ENCODE peak calls at places on chromosomes 4 and X, in seven cellular contexts. Z is esophagus muscularis mucosa, Y is upper lobe of left lung, G is stomach, P is endothelial cell of umbilical vein, I is GM12878, A is HCT116. Q is an unnamed sample.

GRCh38 chrX:150574824-150575409 is 6.5 kb downstream of the MTM1 start:
- DNase-seq in Z (no peak), P (no peak), Y (no peak), I (no peak), A (no peak), G (no peak), Q (no peak)

GRCh38 chrX:47231167-47231566 is 1.6 kb upstream of the USP11 start:
- DNase-seq in G (no peak), Z (no peak), Y (no peak), P (no peak), A (no peak), I (no peak), Q (no peak)

GRCh38 chr4:2217726-2218125 is 24.2 kb downstream of the HAUS3 start:
- DNase-seq in G (no peak), Z (no peak), P (no peak), A (no peak), I (no peak), Y (no peak), Q (no peak)

GRCh38 chrX:70436380-70436779 is 8.3 kb upstream of the DLG3 start:
- DNase-seq in G (no peak), I (no peak), Z (no peak), Y (no peak), P (no peak), A (no peak), Q (no peak)

GRCh38 chrX:23752740-23753435 is 9.8 kb upstream of the ACOT9 start:
- DNase-seq in G (no peak), Z (no peak), A (no peak), I (no peak), Y (no peak), P (peak), Q (no peak)

GRCh38 chr4:103098746-103099421 is 750 bp downstream of the BDH2 start:
- DNase-seq in Y (no peak), A (no peak), I (no peak), P (peak), G (no peak), Z (no peak), Q (no peak)

GRCh38 chrX:14529288-14529989 is at the start of gene GLRA2:
- DNase-seq in I (no peak), Y (no peak), Z (no peak), G (no peak), P (no peak), A (no peak), Q (no peak)

GRCh38 chr4:119299221-119300071 is 22.5 kb downstream of the FABP2 start:
- DNase-seq in P (peak), A (no peak), G (no peak), Z (no peak), Y (no peak), I (peak), Q (no peak)

GRCh38 chrX:149493567-149494562 is 11.2 kb downstream of the IDS start:
- DNase-seq in I (no peak), Z (no peak), G (no peak), Y (no peak), A (no peak), P (no peak), Q (no peak)

GRCh38 chrX:12866451-12867377 is at the start of gene TLR7:
- DNase-seq in P (no peak), Y (no peak), A (no peak), G (no peak), I (no peak), Z (no peak), Q (no peak)

GRCh38 chr4:11130195-11130975 is 298.3 kb downstream of the HS3ST1 start:
- DNase-seq in A (no peak), Y (no peak), Z (no peak), I (no peak), G (no peak), P (no peak), Q (no peak)

GRCh38 chr4:38867478-38868054 is at the start of gene FAM114A1:
- DNase-seq in Y (peak), A (no peak), Z (no peak), G (peak), I (no peak), P (peak), Q (peak)

GRCh38 chr4:137794779-137795178 is 262.5 kb upstream of the PCDH18 start:
- DNase-seq in I (no peak), P (no peak), A (no peak), Z (no peak), Y (no peak), G (no peak), Q (no peak)

GRCh38 chrX:72124540-72125201 is 7.0 kb downstream of the RTL5 start:
- DNase-seq in Z (no peak), G (no peak), I (no peak), Y (no peak), P (no peak), A (no peak), Q (no peak)

GRCh38 chrX:153688071-153688470 is 345 bp downstream of the SLC6A8 start:
- DNase-seq in P (no peak), Y (peak), A (no peak), Z (no peak), I (no peak), G (no peak), Q (no peak)

GRCh38 chrX:124087000-124087746 is 125.7 kb downstream of the STAG2 start:
- DNase-seq in A (no peak), P (no peak), Z (no peak), G (no peak), Y (no peak), I (no peak), Q (no peak)

GRCh38 chrX:106899276-106899675 is 3.9 kb downstream of the RIPPLY1 start:
- DNase-seq in I (no peak), Z (no peak), P (no peak), G (no peak), A (no peak), Y (no peak), Q (no peak)

GRCh38 chrX:17082831-17083230 is 136.4 kb downstream of the REPS2 start:
- DNase-seq in I (no peak), A (peak), Z (no peak), P (peak), G (no peak), Y (no peak), Q (no peak)

GRCh38 chrX:115898382-115899001 is 272.1 kb upstream of the AGTR2 start:
- DNase-seq in Z (no peak), A (peak), I (no peak), P (no peak), Y (no peak), G (peak), Q (no peak)

GRCh38 chr4:123997736-123998449 is 601.3 kb downstream of the SPRY1 start:
- DNase-seq in Z (no peak), P (no peak), Y (no peak), G (no peak), A (no peak), I (no peak), Q (no peak)

GRCh38 chr4:46329118-46329976 is 60.6 kb downstream of the GABRA2 start:
- DNase-seq in G (no peak), A (no peak), Z (no peak), Y (no peak), P (no peak), I (no peak), Q (no peak)

GRCh38 chr4:48027653-48028052 is 11.1 kb downstream of the NIPAL1 start:
- DNase-seq in Y (no peak), A (no peak), G (no peak), Z (no peak), I (no peak), P (no peak), Q (no peak)

GRCh38 chr4:107736924-107737448 is 17.0 kb upstream of the PAPSS1 start:
- DNase-seq in P (peak), Y (no peak), A (peak), I (no peak), G (no peak), Z (no peak), Q (no peak)

GRCh38 chrX:38181357-38181756 is 39.3 kb downstream of the SRPX start:
- DNase-seq in A (no peak), Z (no peak), P (no peak), I (no peak), G (no peak), Y (no peak), Q (no peak)

GRCh38 chr4:135050086-135050717 is 848.6 kb upstream of the PABPC4L start:
- DNase-seq in P (no peak), A (no peak), Y (no peak), I (no peak), G (no peak), Z (no peak), Q (no peak)

GRCh38 chrX:22141061-22141460 is 108.9 kb downstream of the PHEX start:
- DNase-seq in G (no peak), A (no peak), P (no peak), Z (no peak), I (no peak), Y (no peak), Q (no peak)

GRCh38 chr4:116537828-116538227 is 547.5 kb downstream of the TRAM1L1 start:
- DNase-seq in G (no peak), Z (no peak), Y (no peak), I (no peak), P (no peak), A (no peak), Q (no peak)

GRCh38 chr4:73281982-73282381 is 23.4 kb upstream of the ANKRD17 start:
- DNase-seq in P (no peak), I (no peak), A (no peak), Z (no peak), Y (no peak), G (no peak), Q (no peak)

GRCh38 chrX:53087378-53087777 is 5.2 kb downstream of the TSPYL2 start:
- DNase-seq in P (no peak), G (no peak), I (no peak), Z (no peak), Y (no peak), A (no peak), Q (no peak)

GRCh38 chr4:56654238-56654632 is 26.9 kb downstream of the HOPX start:
- DNase-seq in I (no peak), P (no peak), A (no peak), Z (no peak), G (peak), Y (no peak), Q (no peak)

GRCh38 chr4:7808752-7809151 is 130.9 kb downstream of the AFAP1 start:
- DNase-seq in Y (no peak), G (no peak), A (no peak), P (peak), Z (no peak), I (no peak), Q (no peak)

GRCh38 chr4:39237179-39237578 is 54.9 kb downstream of the WDR19 start:
- DNase-seq in Z (no peak), Y (no peak), I (no peak), P (no peak), A (no peak), G (no peak), Q (no peak)

GRCh38 chr4:121776610-121777401 is 11.8 kb upstream of the SMIM43 start:
- DNase-seq in P (no peak), A (no peak), Y (no peak), I (no peak), G (no peak), Z (no peak), Q (no peak)

GRCh38 chr4:112284662-112285411 is 867 bp downstream of the TIFA start:
- DNase-seq in P (peak), A (no peak), I (no peak), G (no peak), Z (no peak), Y (peak), Q (no peak)

GRCh38 chr4:76095568-76095967 is 21.1 kb downstream of the ART3 start:
- DNase-seq in A (no peak), Y (no peak), P (no peak), G (no peak), I (no peak), Z (no peak), Q (no peak)
- TF ChIP-seq POLR2AphosphoS5 in A (no peak), Y (no peak), P (no peak), G (no peak), I (no peak), Z (no peak), Q (no peak)

DNA sequence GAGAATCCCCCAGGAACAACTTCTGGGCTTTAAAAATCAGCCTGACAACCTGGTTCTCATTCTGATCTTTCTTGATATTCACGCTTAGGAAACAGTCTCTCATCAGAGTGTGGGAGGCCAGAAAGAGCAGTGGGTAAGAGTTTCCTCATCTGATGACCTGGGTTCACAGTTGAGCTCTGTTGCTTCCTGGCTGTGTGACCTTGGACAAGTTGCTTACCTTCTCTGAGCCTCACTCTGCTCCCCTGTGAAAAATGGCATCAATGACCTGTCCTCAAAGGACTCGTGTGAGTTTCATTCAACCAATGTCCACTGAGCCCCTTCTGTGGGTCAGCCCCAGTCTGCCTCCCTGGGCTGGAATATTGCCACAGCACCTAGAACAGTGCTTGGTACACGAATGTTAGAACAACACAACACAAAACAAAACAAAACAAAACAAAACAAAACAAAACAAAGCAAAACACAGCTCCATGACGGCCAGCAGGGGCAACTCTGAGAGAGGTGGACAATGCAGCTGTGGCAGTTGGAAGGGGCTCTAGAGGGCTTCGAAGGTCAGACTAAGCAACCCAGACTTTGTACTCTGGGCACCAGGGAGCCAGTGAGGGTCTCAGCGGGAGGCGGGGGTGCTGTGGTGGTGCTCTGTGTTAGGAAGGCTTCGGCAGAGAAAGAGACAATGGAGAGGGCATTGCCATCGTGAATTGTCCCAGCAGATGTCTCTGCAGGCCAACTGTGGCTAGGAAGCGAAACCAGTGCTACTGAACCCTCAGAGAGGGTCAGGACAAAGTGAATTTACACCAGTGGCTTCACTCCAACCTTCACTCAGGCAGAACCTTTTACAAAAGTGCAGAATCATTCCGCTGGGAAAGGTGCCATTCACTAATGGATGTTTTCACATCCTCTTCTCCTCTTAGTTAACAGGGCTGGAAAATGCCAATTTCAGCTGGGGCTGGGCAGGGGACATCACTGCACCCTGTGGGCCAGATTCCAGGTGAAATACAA is 14.3 kb upstream of the C4orf50 start:
- DNase-seq in P (no peak), Z (no peak), A (no peak), Y (no peak), G (peak), I (no peak), Q (no peak)
- TF ChIP-seq POLR2AphosphoS5 in P (no peak), Z (peak), A (no peak), Y (no peak), G (no peak), I (no peak), Q (no peak)

DNA sequence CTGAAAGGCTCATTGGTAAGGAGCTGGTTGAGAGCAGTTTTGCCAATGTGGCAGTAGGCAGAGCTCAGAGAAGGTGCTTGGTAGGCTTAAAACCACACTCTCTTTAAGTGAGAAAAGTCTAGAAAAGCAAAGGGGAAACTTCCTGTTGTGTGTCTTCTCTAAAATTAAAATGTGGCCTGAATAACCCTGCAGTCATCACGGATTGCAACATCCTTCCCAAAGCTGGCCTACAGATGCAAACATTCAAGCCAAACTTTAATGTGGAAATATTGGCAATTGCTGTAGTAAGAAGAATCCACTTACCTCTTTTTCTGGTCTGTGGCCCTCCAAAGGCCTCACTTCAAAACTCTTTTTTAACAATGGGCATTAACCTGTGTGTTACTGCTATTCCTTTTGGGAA is 348.5 kb downstream of the OPHN1 start:
- DNase-seq in P (no peak), Z (no peak), I (no peak), G (no peak), Y (no peak), A (no peak), Q (no peak)
- TF ChIP-seq POLR2AphosphoS5 in P (no peak), Z (no peak), I (no peak), G (no peak), Y (no peak), A (no peak), Q (no peak)

GRCh38 chr4:81166431-81166830 is 48.6 kb downstream of the PRKG2 start:
- DNase-seq in Y (no peak), I (no peak), G (no peak), A (no peak), Z (no peak), P (no peak), Q (no peak)

GRCh38 chr4:81162752-81163458 is 52.1 kb downstream of the PRKG2 start:
- DNase-seq in A (no peak), P (no peak), Y (no peak), I (no peak), Z (no peak), G (no peak), Q (no peak)

GRCh38 chr4:81164623-81165416 is 50.2 kb downstream of the PRKG2 start:
- DNase-seq in Y (no peak), G (no peak), P (no peak), I (no peak), Z (no peak), A (peak), Q (no peak)

GRCh38 chr4:81164126-81164525 is 50.9 kb downstream of the PRKG2 start:
- DNase-seq in G (no peak), Z (no peak), P (no peak), A (no peak), I (no peak), Y (no peak), Q (no peak)

DNA sequence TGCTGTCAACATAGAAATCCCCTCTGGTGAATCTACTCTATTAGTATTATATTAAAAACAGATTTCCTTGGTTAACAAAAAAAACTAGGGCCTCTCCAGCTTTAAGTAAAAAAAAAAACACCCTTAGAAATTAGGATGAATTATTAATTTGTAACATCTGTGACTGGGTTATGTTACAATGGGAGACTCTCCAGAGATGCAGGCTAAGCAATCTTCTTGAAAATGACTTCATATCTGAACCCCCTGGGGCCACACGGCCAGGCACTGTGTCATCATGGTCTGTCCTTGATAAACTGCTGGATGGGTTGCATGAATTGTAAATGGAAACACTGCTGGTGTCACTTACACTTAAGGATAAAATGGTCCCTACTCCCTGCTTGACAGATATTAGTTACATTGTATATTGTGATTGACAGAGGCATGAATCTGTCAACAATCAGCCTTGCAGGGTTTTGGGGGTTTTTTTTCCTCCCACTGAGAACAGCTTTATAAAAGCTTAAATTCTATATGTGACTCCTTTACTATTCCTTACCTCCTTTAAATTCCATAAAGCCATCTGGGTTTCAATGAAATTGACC is 49.1 kb downstream of the PRKG2 start:
- DNase-seq in G (no peak), Y (no peak), P (no peak), Z (no peak), I (no peak), A (no peak), Q (no peak)
- TF ChIP-seq POLR2AphosphoS5 in G (no peak), Y (no peak), P (no peak), Z (no peak), I (no peak), A (no peak), Q (no peak)

Q was measured in GM12891.